ENCODE peak calls at places on chromosomes 13 and 19, in ten cellular contexts. One of them, this sample, is unnamed.

GRCh38 chr13:73429691-73430090 is 370.9 kb downstream of the KLF5 start:
- DNase-seq in WERI-Rb-1: no peak
- DNase-seq in AG10803: no peak
- DNase-seq in astrocyte of the spinal cord: peak
- DNase-seq in heart left ventricle: no peak
- DNase-seq in CD4-positive, CD25-positive, alpha-beta regulatory T cell: no peak
- DNase-seq in neural progenitor cell: no peak
- DNase-seq in pancreas: no peak
- DNase-seq in astrocyte of the cerebellum: peak
- DNase-seq in osteoblast: no peak
- DNase-seq in this sample: no peak

GRCh38 chr19:31334101-31334848 is 15.0 kb downstream of the TSHZ3 start:
- DNase-seq in CD4-positive, CD25-positive, alpha-beta regulatory T cell: no peak
- DNase-seq in pancreas: no peak
- DNase-seq in astrocyte of the cerebellum: peak
- DNase-seq in WERI-Rb-1: no peak
- DNase-seq in astrocyte of the spinal cord: peak
- DNase-seq in osteoblast: no peak
- DNase-seq in heart left ventricle: no peak
- DNase-seq in neural progenitor cell: no peak
- DNase-seq in AG10803: peak
- DNase-seq in this sample: no peak

GRCh38 chr19:633786-634639 is 676 bp upstream of the POLRMT start:
- DNase-seq in neural progenitor cell: peak
- DNase-seq in astrocyte of the cerebellum: no peak
- DNase-seq in AG10803: no peak
- DNase-seq in astrocyte of the spinal cord: no peak
- DNase-seq in WERI-Rb-1: no peak
- DNase-seq in pancreas: no peak
- DNase-seq in CD4-positive, CD25-positive, alpha-beta regulatory T cell: no peak
- DNase-seq in osteoblast: peak
- DNase-seq in heart left ventricle: no peak
- DNase-seq in this sample: no peak

GRCh38 chr13:112455476-112456059 is 79.4 kb downstream of the SPACA7 start:
- DNase-seq in CD4-positive, CD25-positive, alpha-beta regulatory T cell: no peak
- DNase-seq in WERI-Rb-1: no peak
- DNase-seq in neural progenitor cell: no peak
- DNase-seq in astrocyte of the spinal cord: no peak
- DNase-seq in AG10803: no peak
- DNase-seq in pancreas: peak
- DNase-seq in heart left ventricle: no peak
- DNase-seq in osteoblast: peak
- DNase-seq in astrocyte of the cerebellum: no peak
- DNase-seq in this sample: peak

GRCh38 chr13:46232281-46232680 is 20.6 kb downstream of the LRRC63 start:
- DNase-seq in pancreas: no peak
- DNase-seq in heart left ventricle: no peak
- DNase-seq in osteoblast: peak
- DNase-seq in WERI-Rb-1: no peak
- DNase-seq in astrocyte of the cerebellum: no peak
- DNase-seq in AG10803: peak
- DNase-seq in astrocyte of the spinal cord: peak
- DNase-seq in CD4-positive, CD25-positive, alpha-beta regulatory T cell: no peak
- DNase-seq in neural progenitor cell: no peak
- DNase-seq in this sample: no peak

GRCh38 chr19:29622191-29623070 is 16.3 kb downstream of the POP4 start:
- DNase-seq in astrocyte of the cerebellum: no peak
- DNase-seq in astrocyte of the spinal cord: peak
- DNase-seq in WERI-Rb-1: no peak
- DNase-seq in CD4-positive, CD25-positive, alpha-beta regulatory T cell: peak
- DNase-seq in neural progenitor cell: peak
- DNase-seq in osteoblast: no peak
- DNase-seq in pancreas: no peak
- DNase-seq in AG10803: peak
- DNase-seq in heart left ventricle: no peak
- DNase-seq in this sample: peak

GRCh38 chr13:24159921-24160324 is 597 bp upstream of the SPATA13 start:
- DNase-seq in neural progenitor cell: peak
- DNase-seq in WERI-Rb-1: no peak
- DNase-seq in pancreas: no peak
- DNase-seq in heart left ventricle: no peak
- DNase-seq in CD4-positive, CD25-positive, alpha-beta regulatory T cell: no peak
- DNase-seq in astrocyte of the cerebellum: no peak
- DNase-seq in AG10803: no peak
- DNase-seq in astrocyte of the spinal cord: no peak
- DNase-seq in osteoblast: no peak
- DNase-seq in this sample: peak

GRCh38 chr19:17695198-17695597 is 7.0 kb upstream of the UNC13A start:
- DNase-seq in astrocyte of the spinal cord: no peak
- DNase-seq in astrocyte of the cerebellum: no peak
- DNase-seq in osteoblast: no peak
- DNase-seq in heart left ventricle: no peak
- DNase-seq in AG10803: no peak
- DNase-seq in WERI-Rb-1: no peak
- DNase-seq in neural progenitor cell: no peak
- DNase-seq in CD4-positive, CD25-positive, alpha-beta regulatory T cell: no peak
- DNase-seq in pancreas: no peak
- DNase-seq in this sample: no peak

GRCh38 chr19:46886546-46887239 is 25.9 kb downstream of the ARHGAP35 start:
- DNase-seq in astrocyte of the cerebellum: no peak
- DNase-seq in CD4-positive, CD25-positive, alpha-beta regulatory T cell: no peak
- DNase-seq in neural progenitor cell: no peak
- DNase-seq in AG10803: peak
- DNase-seq in astrocyte of the spinal cord: no peak
- DNase-seq in WERI-Rb-1: no peak
- DNase-seq in heart left ventricle: no peak
- DNase-seq in pancreas: no peak
- DNase-seq in osteoblast: no peak
- DNase-seq in this sample: no peak

GRCh38 chr19:16001481-16002312 is 52.9 kb downstream of the OR10H4 start:
- DNase-seq in osteoblast: peak
- DNase-seq in CD4-positive, CD25-positive, alpha-beta regulatory T cell: peak
- DNase-seq in neural progenitor cell: no peak
- DNase-seq in astrocyte of the cerebellum: no peak
- DNase-seq in heart left ventricle: no peak
- DNase-seq in WERI-Rb-1: no peak
- DNase-seq in AG10803: peak
- DNase-seq in pancreas: no peak
- DNase-seq in astrocyte of the spinal cord: peak
- DNase-seq in this sample: no peak

GRCh38 chr13:98664047-98664446 is 87.1 kb upstream of the STK24 start:
- DNase-seq in astrocyte of the cerebellum: peak
- DNase-seq in heart left ventricle: no peak
- DNase-seq in osteoblast: peak
- DNase-seq in pancreas: no peak
- DNase-seq in CD4-positive, CD25-positive, alpha-beta regulatory T cell: peak
- DNase-seq in WERI-Rb-1: no peak
- DNase-seq in AG10803: peak
- DNase-seq in neural progenitor cell: no peak
- DNase-seq in astrocyte of the spinal cord: peak
- DNase-seq in this sample: no peak

GRCh38 chr19:42250666-42251531 is 4.0 kb downstream of the ERF start:
- DNase-seq in pancreas: peak
- DNase-seq in heart left ventricle: no peak
- DNase-seq in WERI-Rb-1: no peak
- DNase-seq in neural progenitor cell: no peak
- DNase-seq in osteoblast: peak
- DNase-seq in CD4-positive, CD25-positive, alpha-beta regulatory T cell: peak
- DNase-seq in AG10803: peak
- DNase-seq in astrocyte of the spinal cord: peak
- DNase-seq in astrocyte of the cerebellum: no peak
- DNase-seq in this sample: no peak

GRCh38 chr13:102484329-102484728 is 82.5 kb upstream of the FGF14 start:
- DNase-seq in osteoblast: no peak
- DNase-seq in astrocyte of the spinal cord: peak
- DNase-seq in AG10803: no peak
- DNase-seq in CD4-positive, CD25-positive, alpha-beta regulatory T cell: no peak
- DNase-seq in neural progenitor cell: peak
- DNase-seq in heart left ventricle: no peak
- DNase-seq in WERI-Rb-1: no peak
- DNase-seq in pancreas: no peak
- DNase-seq in astrocyte of the cerebellum: no peak
- DNase-seq in this sample: no peak

GRCh38 chr13:78972561-78972960 is 313.6 kb upstream of the OBI1 start:
- DNase-seq in neural progenitor cell: no peak
- DNase-seq in astrocyte of the cerebellum: no peak
- DNase-seq in pancreas: no peak
- DNase-seq in heart left ventricle: no peak
- DNase-seq in WERI-Rb-1: no peak
- DNase-seq in AG10803: no peak
- DNase-seq in astrocyte of the spinal cord: no peak
- DNase-seq in osteoblast: no peak
- DNase-seq in CD4-positive, CD25-positive, alpha-beta regulatory T cell: no peak
- DNase-seq in this sample: no peak

GRCh38 chr13:110306960-110307696 is at the start of the genes COL4A1 and COL4A2:
- DNase-seq in neural progenitor cell: peak
- DNase-seq in CD4-positive, CD25-positive, alpha-beta regulatory T cell: no peak
- DNase-seq in pancreas: peak
- DNase-seq in AG10803: peak
- DNase-seq in heart left ventricle: peak
- DNase-seq in astrocyte of the cerebellum: no peak
- DNase-seq in astrocyte of the spinal cord: peak
- DNase-seq in osteoblast: peak
- DNase-seq in WERI-Rb-1: peak
- DNase-seq in this sample: peak

GRCh38 chr19:522726-523125 is 8.8 kb upstream of the CDC34 start:
- DNase-seq in osteoblast: no peak
- DNase-seq in WERI-Rb-1: no peak
- DNase-seq in astrocyte of the cerebellum: no peak
- DNase-seq in heart left ventricle: no peak
- DNase-seq in AG10803: no peak
- DNase-seq in neural progenitor cell: no peak
- DNase-seq in astrocyte of the spinal cord: no peak
- DNase-seq in CD4-positive, CD25-positive, alpha-beta regulatory T cell: no peak
- DNase-seq in pancreas: no peak
- DNase-seq in this sample: no peak

DNA sequence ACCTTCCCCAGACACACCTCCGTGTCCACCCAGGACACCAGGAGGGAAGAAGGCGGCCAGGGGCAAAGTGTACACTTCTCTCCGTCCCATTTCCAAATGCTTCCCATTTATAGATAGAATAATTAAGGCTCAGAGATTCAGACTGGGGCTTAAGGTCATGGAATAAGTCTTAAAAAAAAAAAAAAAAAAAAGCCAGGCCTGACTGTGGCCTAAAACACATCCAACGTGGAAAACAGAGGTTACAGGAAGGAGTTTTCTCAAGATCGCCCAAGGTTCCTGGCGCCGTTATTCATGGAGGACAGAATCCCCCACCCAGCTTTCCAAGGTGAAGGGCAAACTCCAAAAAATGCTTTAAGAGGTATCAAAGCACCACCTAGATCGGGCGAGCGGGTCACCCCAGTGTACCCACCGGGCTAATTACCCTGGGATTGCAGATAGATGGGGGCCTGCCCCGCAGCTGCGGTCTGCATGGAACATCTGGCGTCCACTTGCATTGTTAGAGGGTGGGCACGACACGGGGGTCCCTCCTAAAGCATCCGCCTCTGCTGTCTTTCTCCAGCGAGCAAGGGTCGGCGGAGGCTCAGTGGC is 36.1 kb upstream of the NANOS3 start:
- DNase-seq in AG10803: no peak
- DNase-seq in WERI-Rb-1: no peak
- DNase-seq in astrocyte of the cerebellum: no peak
- DNase-seq in pancreas: no peak
- DNase-seq in astrocyte of the spinal cord: peak
- DNase-seq in osteoblast: no peak
- DNase-seq in neural progenitor cell: no peak
- DNase-seq in CD4-positive, CD25-positive, alpha-beta regulatory T cell: no peak
- DNase-seq in heart left ventricle: no peak
- DNase-seq in this sample: no peak
- H3K4me3 ChIP-seq in AG10803: peak
- H3K4me3 ChIP-seq in WERI-Rb-1: no peak
- H3K4me3 ChIP-seq in astrocyte of the cerebellum: peak
- H3K4me3 ChIP-seq in pancreas: peak
- H3K4me3 ChIP-seq in astrocyte of the spinal cord: peak
- H3K4me3 ChIP-seq in osteoblast: peak
- H3K4me3 ChIP-seq in neural progenitor cell: no peak
- H3K4me3 ChIP-seq in CD4-positive, CD25-positive, alpha-beta regulatory T cell: peak
- H3K4me3 ChIP-seq in heart left ventricle: peak
- H3K4me3 ChIP-seq in this sample: peak

DNA sequence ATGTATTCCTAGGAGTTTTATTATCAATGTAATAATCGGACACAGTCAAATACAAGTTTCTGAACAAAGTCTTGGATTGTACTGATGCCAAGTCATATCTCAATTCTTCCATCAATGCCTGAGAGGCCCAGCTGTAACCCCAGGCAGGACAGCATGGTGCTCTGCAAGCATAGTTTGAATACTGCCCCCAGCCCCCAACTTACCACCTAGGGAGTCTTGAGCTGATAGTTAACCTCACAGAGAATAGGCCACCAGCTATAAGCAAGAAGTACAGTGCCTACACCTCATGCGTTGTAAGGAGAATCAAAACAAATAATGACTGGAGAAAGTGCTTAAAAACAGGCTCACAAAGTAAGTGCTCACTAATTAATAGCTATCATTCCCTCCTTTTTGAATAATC is 2.7 kb downstream of the PROSER1 start:
- DNase-seq in WERI-Rb-1: no peak
- DNase-seq in pancreas: no peak
- DNase-seq in heart left ventricle: no peak
- DNase-seq in neural progenitor cell: no peak
- DNase-seq in CD4-positive, CD25-positive, alpha-beta regulatory T cell: no peak
- DNase-seq in osteoblast: no peak
- DNase-seq in astrocyte of the spinal cord: no peak
- DNase-seq in astrocyte of the cerebellum: no peak
- DNase-seq in AG10803: no peak
- DNase-seq in this sample: peak
- H3K4me3 ChIP-seq in WERI-Rb-1: no peak
- H3K4me3 ChIP-seq in pancreas: no peak
- H3K4me3 ChIP-seq in heart left ventricle: peak
- H3K4me3 ChIP-seq in neural progenitor cell: peak
- H3K4me3 ChIP-seq in CD4-positive, CD25-positive, alpha-beta regulatory T cell: peak
- H3K4me3 ChIP-seq in osteoblast: peak
- H3K4me3 ChIP-seq in astrocyte of the spinal cord: peak
- H3K4me3 ChIP-seq in astrocyte of the cerebellum: peak
- H3K4me3 ChIP-seq in AG10803: no peak
- H3K4me3 ChIP-seq in this sample: peak

GRCh38 chr13:103948477-103948876 is 882.3 kb upstream of the SLC10A2 start:
- DNase-seq in osteoblast: no peak
- DNase-seq in astrocyte of the cerebellum: no peak
- DNase-seq in astrocyte of the spinal cord: no peak
- DNase-seq in AG10803: no peak
- DNase-seq in CD4-positive, CD25-positive, alpha-beta regulatory T cell: no peak
- DNase-seq in pancreas: no peak
- DNase-seq in heart left ventricle: no peak
- DNase-seq in WERI-Rb-1: no peak
- DNase-seq in neural progenitor cell: no peak
- DNase-seq in this sample: no peak
- H3K4me3 ChIP-seq in osteoblast: no peak
- H3K4me3 ChIP-seq in astrocyte of the cerebellum: no peak
- H3K4me3 ChIP-seq in astrocyte of the spinal cord: no peak
- H3K4me3 ChIP-seq in AG10803: no peak
- H3K4me3 ChIP-seq in CD4-positive, CD25-positive, alpha-beta regulatory T cell: no peak
- H3K4me3 ChIP-seq in pancreas: no peak
- H3K4me3 ChIP-seq in heart left ventricle: no peak
- H3K4me3 ChIP-seq in WERI-Rb-1: no peak
- H3K4me3 ChIP-seq in neural progenitor cell: no peak
- H3K4me3 ChIP-seq in this sample: no peak

DNA sequence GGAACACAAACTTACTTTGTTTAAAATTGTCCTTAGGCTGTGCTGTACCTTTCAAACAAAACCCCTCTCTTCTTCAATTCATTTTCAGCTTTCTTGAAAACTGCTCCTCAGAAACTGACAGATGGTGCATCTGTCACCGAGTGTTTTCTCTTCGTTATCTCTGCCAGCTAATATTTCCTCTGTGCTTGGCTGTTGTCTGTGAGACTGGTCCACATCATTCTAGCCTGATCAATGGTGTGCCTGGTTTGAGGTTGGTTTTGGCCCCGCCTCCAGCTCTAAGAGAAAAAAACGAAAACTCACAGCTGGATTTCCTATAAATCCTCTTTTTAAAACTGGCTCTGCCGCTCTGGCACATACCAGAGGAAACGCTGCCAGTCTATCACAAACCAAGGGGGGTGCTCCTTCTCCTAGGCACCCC is 79.7 kb downstream of the STARD13 start:
- DNase-seq in astrocyte of the cerebellum: no peak
- DNase-seq in neural progenitor cell: peak
- DNase-seq in heart left ventricle: peak
- DNase-seq in astrocyte of the spinal cord: peak
- DNase-seq in osteoblast: no peak
- DNase-seq in CD4-positive, CD25-positive, alpha-beta regulatory T cell: no peak
- DNase-seq in pancreas: no peak
- DNase-seq in WERI-Rb-1: no peak
- DNase-seq in AG10803: peak
- DNase-seq in this sample: no peak
- H3K4me3 ChIP-seq in astrocyte of the cerebellum: peak
- H3K4me3 ChIP-seq in neural progenitor cell: no peak
- H3K4me3 ChIP-seq in heart left ventricle: peak
- H3K4me3 ChIP-seq in astrocyte of the spinal cord: peak
- H3K4me3 ChIP-seq in osteoblast: peak
- H3K4me3 ChIP-seq in CD4-positive, CD25-positive, alpha-beta regulatory T cell: no peak
- H3K4me3 ChIP-seq in pancreas: no peak
- H3K4me3 ChIP-seq in WERI-Rb-1: no peak
- H3K4me3 ChIP-seq in AG10803: no peak
- H3K4me3 ChIP-seq in this sample: no peak

This sample was measured in endodermal cell.